ENCODE peak calls at places on chromosomes 5 and 9, in seven cellular contexts. L is A549, Q is sigmoid colon, G is stomach, H is transverse colon, Y is tibial nerve, F is ovary. D is an unnamed sample.

GRCh38 chr9:114721491-114722362 is 39.7 kb upstream of the TEX48 start:
- DNase-seq in L (peak), Q (no peak), G (no peak), H (no peak), Y (no peak), F (no peak), D (no peak)

GRCh38 chr5:115979203-115979602 is 16.9 kb downstream of the LVRN start:
- DNase-seq in L (no peak), Q (no peak), G (no peak), H (no peak), Y (no peak), F (peak), D (no peak)

GRCh38 chr5:149747141-149747832 is 17.2 kb downstream of the PPARGC1B start:
- DNase-seq in L (peak), Q (peak), G (peak), H (peak), Y (no peak), F (no peak), D (peak)

GRCh38 chr9:117681827-117682226 is 22.4 kb upstream of the TLR4 start:
- DNase-seq in L (no peak), Q (no peak), G (no peak), H (no peak), Y (no peak), F (no peak), D (no peak)

GRCh38 chr9:104863180-104863883 is 64.6 kb downstream of the ABCA1 start:
- DNase-seq in L (peak), Q (no peak), G (peak), H (peak), Y (peak), F (peak), D (no peak)

GRCh38 chr9:122099271-122099869 is 6.3 kb upstream of the TTLL11 start:
- DNase-seq in L (peak), Q (peak), G (peak), H (peak), Y (peak), F (peak), D (peak)

GRCh38 chr9:106130374-106130773 is 436.0 kb downstream of the TMEM38B start:
- DNase-seq in L (no peak), Q (no peak), G (no peak), H (no peak), Y (no peak), F (no peak), D (no peak)

GRCh38 chr9:123647145-123647544 is 282.8 kb downstream of the DENND1A start:
- DNase-seq in L (no peak), Q (no peak), G (peak), H (no peak), Y (no peak), F (no peak), D (no peak)

GRCh38 chr5:75721573-75721972 is 4.3 kb upstream of the POC5 start:
- DNase-seq in L (no peak), Q (no peak), G (no peak), H (no peak), Y (no peak), F (no peak), D (no peak)

GRCh38 chr5:180198208-180198607 is 10.8 kb downstream of the RASGEF1C start:
- DNase-seq in L (no peak), Q (no peak), G (no peak), H (no peak), Y (no peak), F (no peak), D (peak)

GRCh38 chr5:89337-90286 is 2.4 kb upstream of the PLEKHG4B start:
- DNase-seq in L (no peak), Q (no peak), G (no peak), H (no peak), Y (no peak), F (no peak), D (no peak)

GRCh38 chr9:79287152-79287766 is 284.5 kb upstream of the TLE4 start:
- DNase-seq in L (no peak), Q (no peak), G (no peak), H (no peak), Y (no peak), F (no peak), D (no peak)

GRCh38 chr9:127161081-127161621 is 38.7 kb upstream of the ANGPTL2 start:
- DNase-seq in L (no peak), Q (peak), G (peak), H (no peak), Y (no peak), F (peak), D (peak)

GRCh38 chr5:174483411-174483810 is 241.0 kb upstream of the MSX2 start:
- DNase-seq in L (no peak), Q (no peak), G (no peak), H (no peak), Y (no peak), F (no peak), D (no peak)

GRCh38 chr9:134625361-134626140 is 16.1 kb upstream of the COL5A1 start:
- DNase-seq in L (no peak), Q (no peak), G (no peak), H (no peak), Y (no peak), F (peak), D (peak)

GRCh38 chr5:93557205-93557604 is 23.8 kb downstream of the NR2F1-AS1 start:
- DNase-seq in L (no peak), Q (no peak), G (no peak), H (no peak), Y (no peak), F (no peak), D (no peak)

GRCh38 chr9:119697996-119698395 is 328.8 kb upstream of the BRINP1 start:
- DNase-seq in L (no peak), Q (no peak), G (no peak), H (no peak), Y (no peak), F (no peak), D (no peak)

GRCh38 chr5:170403675-170404074 is 14.5 kb upstream of the KCNMB1 start:
- DNase-seq in L (no peak), Q (no peak), G (no peak), H (no peak), Y (no peak), F (no peak), D (no peak)

GRCh38 chr9:136683755-136684154 is 3.5 kb downstream of the AGPAT2 start:
- DNase-seq in L (no peak), Q (no peak), G (no peak), H (no peak), Y (no peak), F (no peak), D (no peak)

GRCh38 chr5:69416699-69417098 is 1.8 kb downstream of the MARVELD2 start:
- DNase-seq in L (no peak), Q (no peak), G (no peak), H (no peak), Y (no peak), F (no peak), D (no peak)

GRCh38 chr9:109923371-109923770 is 143.4 kb downstream of the PALM2AKAP2 start:
- DNase-seq in L (no peak), Q (no peak), G (no peak), H (no peak), Y (no peak), F (no peak), D (no peak)

GRCh38 chr5:38569180-38569579 is 12.7 kb upstream of the LIFR start:
- DNase-seq in L (no peak), Q (no peak), G (no peak), H (no peak), Y (no peak), F (no peak), D (no peak)

GRCh38 chr5:168020522-168021294 is 270.7 kb upstream of the WWC1 start:
- DNase-seq in L (no peak), Q (no peak), G (no peak), H (no peak), Y (peak), F (no peak), D (no peak)
- TF ChIP-seq CTCF in L (peak), Q (no peak), G (no peak), H (no peak), Y (no peak), F (no peak), D (no peak)

GRCh38 chr5:157345067-157345466 is 79.1 kb downstream of the CYFIP2 start:
- DNase-seq in L (no peak), Q (no peak), G (no peak), H (no peak), Y (no peak), F (no peak), D (no peak)
- TF ChIP-seq EP300 in L (no peak), Q (no peak), G (no peak), H (no peak), Y (no peak), F (no peak), D (no peak)

DNA sequence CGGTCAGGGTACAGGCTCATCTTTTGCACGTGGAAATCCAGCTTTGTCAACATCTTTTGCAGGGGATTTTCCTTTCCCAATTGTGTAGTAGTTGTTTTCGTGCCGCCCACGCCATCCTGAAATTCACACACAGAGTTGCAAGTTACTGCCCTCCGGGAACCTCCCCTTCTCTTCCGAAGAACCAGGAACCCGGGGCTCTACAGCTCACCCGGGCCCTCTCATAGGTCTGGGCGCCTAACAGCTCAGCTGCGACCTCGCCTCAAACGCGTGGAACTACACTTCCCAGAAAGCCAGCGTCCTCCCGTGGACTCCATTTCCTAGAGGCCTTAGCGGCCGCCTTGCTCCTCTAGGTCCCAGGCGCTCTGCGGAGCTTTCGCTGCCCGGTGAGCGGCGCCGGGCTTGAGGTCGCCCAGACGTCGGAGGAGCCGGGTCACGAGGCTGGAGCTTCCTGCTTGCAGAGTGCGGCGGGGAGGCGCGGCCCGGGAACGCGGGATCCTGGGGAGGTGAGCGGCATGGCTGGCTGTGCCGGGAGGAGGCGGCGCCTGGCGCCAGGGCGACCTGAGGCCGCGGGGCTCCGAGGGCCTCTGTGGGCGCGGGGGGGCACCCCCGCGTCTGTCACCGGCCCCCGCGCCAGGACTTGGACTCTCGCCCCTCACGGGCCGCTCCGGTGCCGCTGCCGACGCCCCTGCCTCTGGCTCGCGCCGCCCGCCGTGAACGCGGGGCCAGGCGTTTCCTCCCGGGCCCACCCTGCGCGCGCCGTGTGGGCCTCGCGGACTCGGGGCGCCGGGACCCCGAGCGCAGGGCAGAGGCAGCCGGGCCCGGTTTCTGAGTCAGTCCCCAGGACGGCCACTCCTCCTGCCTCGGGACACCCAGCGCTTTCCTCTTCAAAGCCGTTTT is at the start of gene ZNF354B:
- DNase-seq in L (peak), Q (peak), G (peak), H (peak), Y (peak), F (peak), D (peak)
- TF ChIP-seq POLR2A in L (peak), Q (peak), G (no peak), H (peak), Y (peak), F (peak), D (no peak)

GRCh38 chr5:2190549-2190948 is 307.8 kb upstream of the IRX4 start:
- DNase-seq in L (no peak), Q (no peak), G (no peak), H (no peak), Y (no peak), F (no peak), D (no peak)
- TF ChIP-seq CTCF in L (no peak), Q (no peak), G (no peak), H (no peak), Y (no peak), F (no peak), D (no peak)

GRCh38 chr5:67050635-67051034 is 146.0 kb downstream of the CD180 start:
- DNase-seq in L (no peak), Q (no peak), G (no peak), H (no peak), Y (no peak), F (no peak), D (no peak)

GRCh38 chr5:67051164-67051563 is 145.4 kb downstream of the CD180 start:
- DNase-seq in L (no peak), Q (no peak), G (no peak), H (peak), Y (no peak), F (no peak), D (no peak)

GRCh38 chr5:67053229-67053628 is 143.4 kb downstream of the CD180 start:
- DNase-seq in L (no peak), Q (no peak), G (no peak), H (no peak), Y (no peak), F (no peak), D (no peak)

GRCh38 chr5:67050125-67050524 is 146.5 kb downstream of the CD180 start:
- DNase-seq in L (no peak), Q (no peak), G (no peak), H (peak), Y (no peak), F (no peak), D (no peak)

GRCh38 chr5:67052034-67052433 is 144.6 kb downstream of the CD180 start:
- DNase-seq in L (no peak), Q (no peak), G (no peak), H (no peak), Y (no peak), F (no peak), D (no peak)
- TF ChIP-seq EP300 in L (no peak), Q (no peak), G (no peak), H (no peak), Y (no peak), F (no peak), D (no peak)

GRCh38 chr9:69186841-69187611 is 12.9 kb downstream of the TJP2 start:
- DNase-seq in L (no peak), Q (no peak), G (no peak), H (no peak), Y (no peak), F (no peak), D (no peak)
- TF ChIP-seq POLR2A in L (no peak), Q (no peak), G (no peak), H (no peak), Y (no peak), F (no peak), D (no peak)

GRCh38 chr5:78483809-78484521 is 123.5 kb downstream of the SCAMP1 start:
- DNase-seq in L (peak), Q (no peak), G (no peak), H (no peak), Y (no peak), F (peak), D (no peak)
- TF ChIP-seq CTCF in L (no peak), Q (no peak), G (no peak), H (no peak), Y (no peak), F (no peak), D (no peak)